ENCODE peak calls at places on chromosomes 5 and 9, in eight cellular contexts. N, W, Z, U, Y, K, Q and I are unnamed samples.
A peak's percentile ranks its signal among the peaks of the same experiment; 100 is the strongest.

GRCh38 chr9:38482918-38483592 is 58.8 kb upstream of the IGFBPL1 start:
- DNase-seq in U (no peak), K (no peak), N (peak; percentile 94), Q (no peak), Y (no peak), Z (peak; percentile 31), W (no peak), I (no peak)

GRCh38 chr5:173243808-173244305 is 8.9 kb upstream of the NKX2-5 start:
- DNase-seq in Q (no peak), Y (no peak), Z (peak; percentile 58), U (no peak), W (peak; percentile 38), N (no peak), K (no peak), I (no peak)

GRCh38 chr5:73532195-73532594 is 33.2 kb downstream of the ANKRA2 start:
- DNase-seq in Y (no peak), N (no peak), U (no peak), W (no peak), Q (no peak), K (no peak), Z (no peak), I (no peak)

GRCh38 chr9:38486056-38486455 is 61.8 kb upstream of the IGFBPL1 start:
- DNase-seq in U (no peak), Q (no peak), Y (no peak), N (no peak), K (no peak), Z (peak; percentile 22), W (no peak), I (no peak)

GRCh38 chr5:33036128-33036527 is 325.0 kb downstream of the NPR3 start:
- DNase-seq in K (no peak), U (no peak), Z (no peak), Y (no peak), W (no peak), N (no peak), Q (no peak), I (no peak)

GRCh38 chr5:173327948-173328895 is at the start of gene STC2:
- DNase-seq in Q (peak; percentile 99), K (peak; percentile 92), U (no peak), Z (peak; percentile 99), W (no peak), Y (no peak), N (peak; percentile 61), I (peak; percentile 84)

GRCh38 chr5:84403773-84404172 is 19.1 kb upstream of the EDIL3 start:
- DNase-seq in Q (no peak), U (peak; percentile 70), W (no peak), Z (no peak), N (peak; percentile 97), K (no peak), Y (no peak), I (no peak)

GRCh38 chr5:139486201-139486600 is 3.6 kb upstream of the STING1 start:
- DNase-seq in Z (peak; percentile 50), Y (no peak), N (no peak), Q (no peak), W (no peak), K (no peak), U (no peak), I (no peak)

GRCh38 chr5:12658871-12659446 is 754.7 kb upstream of the CTNND2 start:
- DNase-seq in Z (no peak), Q (no peak), Y (no peak), W (no peak), N (no peak), U (no peak), K (no peak), I (no peak)

GRCh38 chr5:12662545-12663314 is 758.5 kb upstream of the CTNND2 start:
- DNase-seq in U (no peak), N (no peak), Z (peak; percentile 58), Q (no peak), W (no peak), Y (no peak), K (no peak), I (no peak)

GRCh38 chr5:12655675-12656074 is 751.4 kb upstream of the CTNND2 start:
- DNase-seq in Q (no peak), N (no peak), Z (no peak), Y (no peak), K (no peak), U (no peak), W (no peak), I (no peak)

GRCh38 chr5:12661617-12662370 is 757.5 kb upstream of the CTNND2 start:
- DNase-seq in U (no peak), Z (peak; percentile 76), Y (no peak), W (no peak), N (no peak), Q (peak; percentile 54), K (no peak), I (no peak)

DNA sequence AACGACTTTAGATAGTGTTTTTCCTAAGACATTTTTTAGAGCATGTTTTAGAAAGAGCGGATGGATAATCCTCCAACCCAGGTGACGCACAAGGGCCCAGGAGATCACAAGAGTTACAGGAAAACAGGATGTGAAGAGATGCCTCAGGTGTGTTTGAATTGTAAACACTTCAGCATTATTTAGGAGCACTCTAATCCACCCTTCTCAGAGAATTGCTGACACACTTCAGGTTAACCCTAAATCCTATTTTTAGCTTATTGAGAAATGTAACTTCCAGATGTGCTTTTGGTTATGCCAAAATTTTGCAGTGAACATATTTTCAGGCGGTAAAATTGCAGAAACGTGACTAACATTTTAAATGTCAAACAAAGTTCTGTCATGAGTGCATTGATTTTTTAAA is 755.4 kb upstream of the CTNND2 start:
- DNase-seq in Z (no peak), N (no peak), Q (no peak), Y (no peak), U (no peak), W (no peak), K (no peak), I (no peak)
- TF ChIP-seq CTCF in Z (no peak), N (no peak), Q (no peak), Y (no peak), U (no peak), W (no peak), K (no peak), I (no peak)

GRCh38 chr5:88051148-88051547 is 217.5 kb downstream of the TMEM161B start:
- DNase-seq in N (no peak), W (no peak), U (no peak), Y (no peak), Q (no peak), K (no peak), Z (no peak), I (no peak)

GRCh38 chr5:88049156-88049555 is 219.5 kb downstream of the TMEM161B start:
- DNase-seq in Y (no peak), N (no peak), U (no peak), Q (no peak), W (no peak), Z (no peak), K (no peak), I (no peak)

GRCh38 chr5:88045146-88045545 is 223.5 kb downstream of the TMEM161B start:
- DNase-seq in Y (no peak), W (no peak), Q (no peak), K (no peak), N (no peak), Z (no peak), U (no peak), I (no peak)

GRCh38 chr5:88045931-88046461 is 222.6 kb downstream of the TMEM161B start:
- DNase-seq in K (no peak), Q (no peak), Y (no peak), Z (no peak), W (no peak), U (no peak), N (no peak), I (no peak)

DNA sequence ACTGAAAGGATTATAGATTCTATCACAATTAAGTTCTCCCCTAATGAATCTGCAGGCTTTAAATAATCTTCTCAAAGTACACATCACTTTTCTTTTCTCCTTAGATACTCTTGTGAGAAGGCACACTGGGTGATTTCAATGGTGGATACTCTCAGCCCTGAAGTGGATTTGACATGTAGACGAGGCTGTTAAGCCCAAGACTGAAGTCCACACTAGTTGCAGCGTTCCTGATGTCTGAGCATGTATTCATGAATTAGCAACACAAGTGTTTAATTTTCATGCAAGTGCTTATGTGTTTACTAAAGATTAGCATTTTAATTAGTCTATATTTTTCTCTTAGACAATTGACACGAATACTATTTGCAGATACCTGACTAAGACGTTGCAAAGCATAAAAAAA is 218.9 kb downstream of the TMEM161B start:
- DNase-seq in Y (no peak), U (no peak), Z (peak; percentile 19), K (no peak), N (no peak), W (no peak), Q (no peak), I (no peak)
- TF ChIP-seq CTCF in Y (no peak), U (no peak), Z (no peak), K (no peak), N (no peak), W (no peak), Q (no peak), I (no peak)

GRCh38 chr5:17625686-17626085 is 6.2 kb upstream of the TAF11L13 start:
- DNase-seq in W (no peak), Z (no peak), K (no peak), U (no peak), Q (no peak), Y (no peak), N (no peak), I (no peak)

GRCh38 chr5:17619353-17619752 is 9.2 kb downstream of the TAF11L12 start:
- DNase-seq in Z (no peak), U (no peak), N (no peak), W (no peak), Y (no peak), Q (no peak), K (no peak), I (no peak)

GRCh38 chr5:17614872-17615605 is 4.8 kb downstream of the TAF11L12 start:
- DNase-seq in N (no peak), Q (no peak), U (no peak), Y (no peak), K (no peak), Z (no peak), W (no peak), I (no peak)

DNA sequence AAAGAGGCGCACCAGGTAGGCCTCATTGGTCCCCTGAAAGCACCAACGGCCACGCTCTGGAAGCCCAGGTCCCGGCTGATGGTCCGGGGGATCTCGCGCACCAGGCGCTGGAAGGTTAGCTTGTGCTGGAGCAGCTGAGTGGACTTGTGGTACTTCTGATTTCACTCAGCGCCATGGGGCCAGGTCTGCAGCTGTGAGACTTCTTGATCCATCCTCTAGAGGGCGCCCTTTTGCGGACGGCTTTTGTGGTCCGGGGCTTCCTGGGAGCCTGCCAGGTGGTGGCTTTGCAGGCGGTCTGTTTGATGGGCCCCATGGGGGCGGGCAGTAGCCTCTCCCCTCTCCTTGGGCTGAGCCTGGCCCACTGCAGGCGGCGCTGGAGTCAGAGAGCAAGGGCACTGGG is 10.4 kb downstream of the TAF11L12 start:
- DNase-seq in Z (peak; percentile 77), N (no peak), Y (no peak), U (no peak), K (no peak), Q (no peak), W (no peak), I (no peak)
- TF ChIP-seq CTCF in Z (peak; percentile 81), N (no peak), Y (no peak), U (no peak), K (no peak), Q (no peak), W (no peak), I (peak; percentile 51)

DNA sequence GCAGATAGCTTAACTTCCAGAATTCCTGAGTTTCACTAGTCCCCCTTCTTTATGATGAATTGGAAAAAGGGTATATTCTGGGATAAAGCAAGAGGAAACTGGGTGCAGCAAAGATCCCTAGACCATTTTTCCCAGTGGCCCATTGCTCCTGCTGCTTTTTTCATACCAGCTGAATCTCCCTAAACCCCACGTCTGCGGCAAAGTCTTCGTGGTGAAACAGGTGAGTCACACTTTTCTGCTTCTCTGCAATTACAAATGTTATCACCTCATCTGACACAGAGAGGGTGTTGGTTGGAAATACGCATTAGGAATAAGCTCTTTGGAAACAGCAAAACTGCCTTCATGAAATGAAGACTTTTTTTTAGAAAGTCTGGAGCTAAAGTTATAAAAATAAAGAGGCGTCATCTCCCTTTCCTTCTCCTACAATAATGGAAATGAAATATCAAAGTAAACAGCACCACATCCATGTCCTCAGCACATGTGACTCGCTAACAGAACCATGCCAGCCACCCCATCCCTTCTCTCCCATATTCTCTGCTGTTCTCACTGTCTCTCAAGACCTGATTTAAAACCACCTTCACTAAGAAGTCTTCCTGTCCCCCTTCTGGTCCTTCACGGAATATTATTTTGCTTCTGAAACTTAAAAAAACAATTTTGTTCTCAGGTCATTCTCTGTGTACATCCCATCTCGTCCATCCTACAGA is 39.5 kb upstream of the GLRX start:
- DNase-seq in W (no peak), Y (no peak), K (no peak), N (peak; percentile 94), Q (no peak), Z (no peak), U (no peak), I (no peak)
- TF ChIP-seq CTCF in W (no peak), Y (no peak), K (no peak), N (no peak), Q (no peak), Z (no peak), U (peak; percentile 32), I (peak; percentile 37)